ENCODE peak calls at places on chromosomes 6 and 20, in seven cellular contexts. J is suprapubic skin, Z is uterus, T is NCI-H1105, A is GM19239, X is T-cell, H is GM03348. L is an unnamed sample.

GRCh38 chr20:52279667-52280180 is 88.1 kb upstream of the ZFP64 start:
- DNase-seq in H (peak), T (no peak), J (no peak), Z (no peak), A (no peak), X (no peak), L (no peak)

GRCh38 chr20:63863798-63864544 is 1.1 kb upstream of the TPD52L2 start:
- DNase-seq in J (peak), Z (peak), X (peak), A (peak), T (peak), H (peak), L (peak)

GRCh38 chr20:37239026-37239451 is 22.6 kb downstream of the GHRH start:
- DNase-seq in J (no peak), X (no peak), H (no peak), Z (no peak), T (no peak), A (no peak), L (no peak)

GRCh38 chr6:44967481-44967880 is 360.6 kb upstream of the RUNX2 start:
- DNase-seq in J (no peak), X (no peak), A (no peak), T (no peak), Z (no peak), H (no peak), L (no peak)

GRCh38 chr6:55963301-55963700 is 87.9 kb upstream of the BMP5 start:
- DNase-seq in X (no peak), Z (no peak), H (no peak), T (no peak), J (no peak), A (no peak), L (no peak)

GRCh38 chr20:45368221-45368980 is 5.4 kb downstream of the SYS1 start:
- DNase-seq in T (no peak), X (peak), Z (no peak), J (no peak), A (peak), H (no peak), L (peak)

GRCh38 chr20:13333793-13334192 is 112.7 kb downstream of the ISM1 start:
- DNase-seq in X (no peak), T (peak), H (no peak), J (no peak), A (no peak), Z (no peak), L (no peak)

GRCh38 chr20:20076297-20077065 is 24.1 kb downstream of the CFAP61 start:
- DNase-seq in A (no peak), H (peak), X (no peak), T (no peak), Z (no peak), J (no peak), L (no peak)

GRCh38 chr6:22959571-22959970 is 390.2 kb downstream of the HDGFL1 start:
- DNase-seq in Z (no peak), X (no peak), T (no peak), H (no peak), J (no peak), A (no peak), L (no peak)

GRCh38 chr6:19731286-19731685 is 105.9 kb upstream of the ID4 start:
- DNase-seq in J (no peak), T (no peak), A (no peak), H (peak), Z (no peak), X (no peak), L (no peak)